ENCODE peak calls at places on chromosome 3, in ten cellular contexts. Q is activated CD4-positive, alpha-beta T cell treated with anti-CD3 and anti-CD28 coated beads, Interleukin-2, amount 50 U/mL, for 4 hours; J is fibroblast of the conjunctiva; Y is activated CD8-positive, alpha-beta memory T cell treated with anti-CD3 and anti-CD28 coated beads, Interleukin-2, amount 50 U/mL, for 48 hours; M is WTC11; U is cardiac muscle cell; T is SW 1271; C is A549; F is activated naive CD4-positive, alpha-beta T cell; G is EH. S is an unnamed sample.

GRCh38 chr3:16936233-16936632 is 51.5 kb downstream of the PLCL2 start:
- DNase-seq in Q (no peak), J (no peak), Y (no peak), M (no peak), U (no peak), T (no peak), C (no peak), F (no peak), G (no peak), S (no peak)

GRCh38 chr3:32401541-32402052 is 9.9 kb downstream of the CMTM7 start:
- DNase-seq in Q (peak; percentile 51), J (no peak), Y (peak; percentile 78), M (peak; percentile 74), U (peak; percentile 49), T (peak; percentile 74), C (peak; percentile 52), F (peak; percentile 5), G (peak; percentile 86), S (peak; percentile 48)

GRCh38 chr3:38834717-38835116 is 18.7 kb upstream of the SCN10A start:
- DNase-seq in Q (no peak), J (no peak), Y (no peak), M (no peak), U (no peak), T (no peak), C (no peak), F (no peak), G (peak; percentile 66), S (no peak)

GRCh38 chr3:50126287-50127211 is 28.6 kb upstream of the SEMA3F start:
- DNase-seq in Q (no peak), J (no peak), Y (no peak), M (no peak), U (peak; percentile 52), T (no peak), C (no peak), F (no peak), G (peak; percentile 88), S (no peak)

GRCh38 chr3:33975463-33975862 is 177.0 kb downstream of the PDCD6IP start:
- DNase-seq in Q (no peak), J (no peak), Y (no peak), M (no peak), U (no peak), T (no peak), C (no peak), F (no peak), G (no peak), S (no peak)

GRCh38 chr3:45272828-45273470 is 46.9 kb upstream of the TMEM158 start:
- DNase-seq in Q (no peak), J (no peak), Y (no peak), M (no peak), U (no peak), T (no peak), C (no peak), F (no peak), G (no peak), S (no peak)

GRCh38 chr3:172307143-172307560 is 141.1 kb downstream of the GHSR start:
- DNase-seq in Q (no peak), J (no peak), Y (no peak), M (no peak), U (no peak), T (peak; percentile 56), C (peak; percentile 11), F (no peak), G (peak; percentile 72), S (no peak)

GRCh38 chr3:126375835-126376331 is 18.7 kb upstream of the KLF15 start:
- DNase-seq in Q (no peak), J (no peak), Y (no peak), M (peak; percentile 11), U (no peak), T (no peak), C (no peak), F (no peak), G (no peak), S (no peak)

GRCh38 chr3:13346481-13347389 is 73.4 kb downstream of the NUP210 start:
- DNase-seq in Q (peak; percentile 65), J (no peak), Y (peak; percentile 74), M (peak; percentile 58), U (peak; percentile 56), T (no peak), C (no peak), F (peak; percentile 50), G (peak; percentile 36), S (peak; percentile 71)

GRCh38 chr3:192128060-192128459 is 599.3 kb downstream of the FGF12 start:
- DNase-seq in Q (no peak), J (no peak), Y (no peak), M (no peak), U (no peak), T (no peak), C (no peak), F (no peak), G (no peak), S (no peak)

GRCh38 chr3:184688251-184688851 is 23.5 kb downstream of the MAGEF1 start:
- DNase-seq in Q (no peak), J (peak; percentile 82), Y (no peak), M (no peak), U (no peak), T (no peak), C (no peak), F (no peak), G (peak; percentile 94), S (no peak)

GRCh38 chr3:14520149-14520548 is 20.0 kb downstream of the GRIP2 start:
- DNase-seq in Q (no peak), J (no peak), Y (no peak), M (no peak), U (no peak), T (no peak), C (no peak), F (no peak), G (no peak), S (no peak)

GRCh38 chr3:149316427-149316826 is 17.0 kb downstream of the TM4SF18 start:
- DNase-seq in Q (no peak), J (no peak), Y (no peak), M (no peak), U (no peak), T (peak; percentile 10), C (no peak), F (no peak), G (peak; percentile 50), S (no peak)

GRCh38 chr3:126511291-126511690 is 6.3 kb downstream of the UROC1 start:
- DNase-seq in Q (no peak), J (no peak), Y (no peak), M (no peak), U (no peak), T (no peak), C (no peak), F (no peak), G (no peak), S (no peak)

GRCh38 chr3:25603703-25604102 is 61.0 kb downstream of the TOP2B start:
- DNase-seq in Q (no peak), J (no peak), Y (no peak), M (no peak), U (peak; percentile 59), T (peak; percentile 37), C (no peak), F (no peak), G (peak; percentile 88), S (no peak)

GRCh38 chr3:141148169-141148568 is 83.5 kb upstream of the PXYLP1 start:
- DNase-seq in Q (no peak), J (no peak), Y (no peak), M (no peak), U (no peak), T (no peak), C (no peak), F (no peak), G (no peak), S (no peak)

GRCh38 chr3:132645058-132645457 is 14.6 kb downstream of the ACAD11 start:
- DNase-seq in Q (no peak), J (no peak), Y (no peak), M (no peak), U (no peak), T (no peak), C (no peak), F (no peak), G (no peak), S (no peak)

GRCh38 chr3:32414527-32415202 is 23.0 kb downstream of the CMTM7 start:
- DNase-seq in Q (no peak), J (no peak), Y (no peak), M (no peak), U (no peak), T (peak; percentile 60), C (no peak), F (no peak), G (peak; percentile 83), S (peak; percentile 23)

GRCh38 chr3:181700168-181701087 is 11.3 kb upstream of the SOX2 start:
- DNase-seq in Q (no peak), J (peak; percentile 49), Y (no peak), M (peak; percentile 78), U (peak; percentile 88), T (peak; percentile 77), C (peak; percentile 50), F (no peak), G (peak; percentile 65), S (no peak)

GRCh38 chr3:154195620-154196366 is 74.6 kb downstream of the ARHGEF26 start:
- DNase-seq in Q (no peak), J (no peak), Y (no peak), M (no peak), U (no peak), T (no peak), C (no peak), F (no peak), G (no peak), S (no peak)

GRCh38 chr3:52253314-52254260 is 8.0 kb downstream of the PPM1M start:
- DNase-seq in Q (peak; percentile 81), J (no peak), Y (peak; percentile 86), M (no peak), U (no peak), T (no peak), C (no peak), F (no peak), G (no peak), S (peak; percentile 80)

GRCh38 chr3:45226206-45226915 is at the start of gene TMEM158:
- DNase-seq in Q (peak; percentile 73), J (no peak), Y (peak; percentile 85), M (peak; percentile 79), U (peak; percentile 82), T (peak; percentile 43), C (peak; percentile 86), F (peak; percentile 37), G (peak; percentile 81), S (peak; percentile 33)

GRCh38 chr3:120791958-120792357 is 49.4 kb downstream of the GTF2E1 start:
- DNase-seq in Q (no peak), J (no peak), Y (no peak), M (no peak), U (no peak), T (peak; percentile 56), C (peak; percentile 5), F (no peak), G (peak; percentile 86), S (no peak)

GRCh38 chr3:168081171-168081771 is 14.5 kb downstream of the GOLIM4 start:
- DNase-seq in Q (no peak), J (no peak), Y (no peak), M (no peak), U (no peak), T (no peak), C (no peak), F (no peak), G (peak; percentile 67), S (no peak)

GRCh38 chr3:146052046-146052790 is 108.8 kb downstream of the PLOD2 start:
- DNase-seq in Q (no peak), J (no peak), Y (no peak), M (no peak), U (no peak), T (no peak), C (no peak), F (no peak), G (no peak), S (no peak)

GRCh38 chr3:187161556-187161955 is 22.3 kb upstream of the RPL39L start:
- DNase-seq in Q (no peak), J (no peak), Y (no peak), M (no peak), U (no peak), T (no peak), C (no peak), F (no peak), G (no peak), S (no peak)

GRCh38 chr3:98563661-98564281 is 29.6 kb downstream of the CPOX start:
- DNase-seq in Q (no peak), J (no peak), Y (no peak), M (no peak), U (no peak), T (peak; percentile 64), C (no peak), F (no peak), G (peak; percentile 61), S (no peak)

GRCh38 chr3:70824785-70825184 is 512.3 kb upstream of the MDFIC2 start:
- DNase-seq in Q (no peak), J (peak; percentile 56), Y (no peak), M (no peak), U (no peak), T (no peak), C (peak; percentile 17), F (no peak), G (peak; percentile 46), S (no peak)